ENCODE peak calls at places on chromosome 5, in six cellular contexts. One of them, this sample, is unnamed.

GRCh38 chr5:117473075-117473595 is 898.5 kb upstream of the SEMA6A start:
- ATAC-seq in DND-41: no peak
- ATAC-seq in left lung: no peak
- ATAC-seq in stimulated activated naive CD8-positive, alpha-beta T cell treated with anti-CD3 and anti-CD28 coated beads, Interleukin-15, amount 100 ng/mL, for 72 hours: no peak
- ATAC-seq in effector memory CD8-positive, alpha-beta T cell: no peak
- ATAC-seq in activated CD8-positive, alpha-beta T cell treated with anti-CD3 and anti-CD28 coated beads, Interleukin-2, amount 10 ng/mL, durations not matched to agents 7 days and 5 days: no peak
- ATAC-seq in this sample: no peak

GRCh38 chr5:156128026-156128425 is 198.9 kb upstream of the SGCD start:
- ATAC-seq in activated CD8-positive, alpha-beta T cell treated with anti-CD3 and anti-CD28 coated beads, Interleukin-2, amount 10 ng/mL, durations not matched to agents 7 days and 5 days: no peak
- ATAC-seq in DND-41: no peak
- ATAC-seq in left lung: no peak
- ATAC-seq in effector memory CD8-positive, alpha-beta T cell: no peak
- ATAC-seq in stimulated activated naive CD8-positive, alpha-beta T cell treated with anti-CD3 and anti-CD28 coated beads, Interleukin-15, amount 100 ng/mL, for 72 hours: no peak
- ATAC-seq in this sample: no peak

GRCh38 chr5:83376461-83376860 is 95.1 kb upstream of the VCAN start:
- ATAC-seq in effector memory CD8-positive, alpha-beta T cell: no peak
- ATAC-seq in left lung: no peak
- ATAC-seq in stimulated activated naive CD8-positive, alpha-beta T cell treated with anti-CD3 and anti-CD28 coated beads, Interleukin-15, amount 100 ng/mL, for 72 hours: no peak
- ATAC-seq in activated CD8-positive, alpha-beta T cell treated with anti-CD3 and anti-CD28 coated beads, Interleukin-2, amount 10 ng/mL, durations not matched to agents 7 days and 5 days: no peak
- ATAC-seq in DND-41: no peak
- ATAC-seq in this sample: no peak

GRCh38 chr5:61332891-61333350 is 863 bp downstream of the ZSWIM6 start:
- ATAC-seq in effector memory CD8-positive, alpha-beta T cell: no peak
- ATAC-seq in DND-41: no peak
- ATAC-seq in left lung: no peak
- ATAC-seq in activated CD8-positive, alpha-beta T cell treated with anti-CD3 and anti-CD28 coated beads, Interleukin-2, amount 10 ng/mL, durations not matched to agents 7 days and 5 days: no peak
- ATAC-seq in stimulated activated naive CD8-positive, alpha-beta T cell treated with anti-CD3 and anti-CD28 coated beads, Interleukin-15, amount 100 ng/mL, for 72 hours: no peak
- ATAC-seq in this sample: no peak

GRCh38 chr5:1789838-1790462 is 9.7 kb downstream of the MRPL36 start:
- ATAC-seq in activated CD8-positive, alpha-beta T cell treated with anti-CD3 and anti-CD28 coated beads, Interleukin-2, amount 10 ng/mL, durations not matched to agents 7 days and 5 days: no peak
- ATAC-seq in stimulated activated naive CD8-positive, alpha-beta T cell treated with anti-CD3 and anti-CD28 coated beads, Interleukin-15, amount 100 ng/mL, for 72 hours: no peak
- ATAC-seq in effector memory CD8-positive, alpha-beta T cell: no peak
- ATAC-seq in DND-41: no peak
- ATAC-seq in left lung: no peak
- ATAC-seq in this sample: peak

GRCh38 chr5:150021491-150022162 is 21.1 kb downstream of the HMGXB3 start:
- ATAC-seq in effector memory CD8-positive, alpha-beta T cell: no peak
- ATAC-seq in DND-41: no peak
- ATAC-seq in stimulated activated naive CD8-positive, alpha-beta T cell treated with anti-CD3 and anti-CD28 coated beads, Interleukin-15, amount 100 ng/mL, for 72 hours: no peak
- ATAC-seq in left lung: peak
- ATAC-seq in activated CD8-positive, alpha-beta T cell treated with anti-CD3 and anti-CD28 coated beads, Interleukin-2, amount 10 ng/mL, durations not matched to agents 7 days and 5 days: no peak
- ATAC-seq in this sample: no peak

GRCh38 chr5:173582198-173583092 is 34.0 kb downstream of the BOD1 start:
- ATAC-seq in activated CD8-positive, alpha-beta T cell treated with anti-CD3 and anti-CD28 coated beads, Interleukin-2, amount 10 ng/mL, durations not matched to agents 7 days and 5 days: no peak
- ATAC-seq in stimulated activated naive CD8-positive, alpha-beta T cell treated with anti-CD3 and anti-CD28 coated beads, Interleukin-15, amount 100 ng/mL, for 72 hours: no peak
- ATAC-seq in DND-41: no peak
- ATAC-seq in effector memory CD8-positive, alpha-beta T cell: no peak
- ATAC-seq in left lung: no peak
- ATAC-seq in this sample: no peak

GRCh38 chr5:149834246-149834855 is 104.2 kb downstream of the PPARGC1B start:
- ATAC-seq in left lung: peak
- ATAC-seq in DND-41: peak
- ATAC-seq in stimulated activated naive CD8-positive, alpha-beta T cell treated with anti-CD3 and anti-CD28 coated beads, Interleukin-15, amount 100 ng/mL, for 72 hours: peak
- ATAC-seq in effector memory CD8-positive, alpha-beta T cell: peak
- ATAC-seq in activated CD8-positive, alpha-beta T cell treated with anti-CD3 and anti-CD28 coated beads, Interleukin-2, amount 10 ng/mL, durations not matched to agents 7 days and 5 days: peak
- ATAC-seq in this sample: peak

GRCh38 chr5:160033546-160034252 is 24.8 kb downstream of the TTC1 start:
- ATAC-seq in DND-41: no peak
- ATAC-seq in activated CD8-positive, alpha-beta T cell treated with anti-CD3 and anti-CD28 coated beads, Interleukin-2, amount 10 ng/mL, durations not matched to agents 7 days and 5 days: no peak
- ATAC-seq in stimulated activated naive CD8-positive, alpha-beta T cell treated with anti-CD3 and anti-CD28 coated beads, Interleukin-15, amount 100 ng/mL, for 72 hours: no peak
- ATAC-seq in effector memory CD8-positive, alpha-beta T cell: no peak
- ATAC-seq in left lung: no peak
- ATAC-seq in this sample: no peak

GRCh38 chr5:140239461-140239860 is 63.4 kb downstream of the PFDN1 start:
- ATAC-seq in effector memory CD8-positive, alpha-beta T cell: no peak
- ATAC-seq in left lung: no peak
- ATAC-seq in activated CD8-positive, alpha-beta T cell treated with anti-CD3 and anti-CD28 coated beads, Interleukin-2, amount 10 ng/mL, durations not matched to agents 7 days and 5 days: no peak
- ATAC-seq in stimulated activated naive CD8-positive, alpha-beta T cell treated with anti-CD3 and anti-CD28 coated beads, Interleukin-15, amount 100 ng/mL, for 72 hours: peak
- ATAC-seq in DND-41: peak
- ATAC-seq in this sample: peak

GRCh38 chr5:115849258-115849798 is 7.6 kb downstream of the AP3S1 start:
- ATAC-seq in activated CD8-positive, alpha-beta T cell treated with anti-CD3 and anti-CD28 coated beads, Interleukin-2, amount 10 ng/mL, durations not matched to agents 7 days and 5 days: no peak
- ATAC-seq in stimulated activated naive CD8-positive, alpha-beta T cell treated with anti-CD3 and anti-CD28 coated beads, Interleukin-15, amount 100 ng/mL, for 72 hours: no peak
- ATAC-seq in left lung: no peak
- ATAC-seq in effector memory CD8-positive, alpha-beta T cell: no peak
- ATAC-seq in DND-41: no peak
- ATAC-seq in this sample: no peak

GRCh38 chr5:79200573-79201183 is 35.3 kb upstream of the JMY start:
- ATAC-seq in activated CD8-positive, alpha-beta T cell treated with anti-CD3 and anti-CD28 coated beads, Interleukin-2, amount 10 ng/mL, durations not matched to agents 7 days and 5 days: no peak
- ATAC-seq in effector memory CD8-positive, alpha-beta T cell: no peak
- ATAC-seq in DND-41: peak
- ATAC-seq in stimulated activated naive CD8-positive, alpha-beta T cell treated with anti-CD3 and anti-CD28 coated beads, Interleukin-15, amount 100 ng/mL, for 72 hours: peak
- ATAC-seq in left lung: peak
- ATAC-seq in this sample: no peak

GRCh38 chr5:173882632-173883031 is 5.5 kb upstream of the CPEB4 start:
- ATAC-seq in activated CD8-positive, alpha-beta T cell treated with anti-CD3 and anti-CD28 coated beads, Interleukin-2, amount 10 ng/mL, durations not matched to agents 7 days and 5 days: no peak
- ATAC-seq in effector memory CD8-positive, alpha-beta T cell: no peak
- ATAC-seq in stimulated activated naive CD8-positive, alpha-beta T cell treated with anti-CD3 and anti-CD28 coated beads, Interleukin-15, amount 100 ng/mL, for 72 hours: no peak
- ATAC-seq in left lung: no peak
- ATAC-seq in DND-41: no peak
- ATAC-seq in this sample: peak

GRCh38 chr5:81779125-81779934 is 28.4 kb upstream of the SSBP2 start:
- ATAC-seq in activated CD8-positive, alpha-beta T cell treated with anti-CD3 and anti-CD28 coated beads, Interleukin-2, amount 10 ng/mL, durations not matched to agents 7 days and 5 days: peak
- ATAC-seq in left lung: peak
- ATAC-seq in DND-41: peak
- ATAC-seq in effector memory CD8-positive, alpha-beta T cell: peak
- ATAC-seq in stimulated activated naive CD8-positive, alpha-beta T cell treated with anti-CD3 and anti-CD28 coated beads, Interleukin-15, amount 100 ng/mL, for 72 hours: peak
- ATAC-seq in this sample: peak

GRCh38 chr5:61299254-61299653 is 32.8 kb upstream of the ZSWIM6 start:
- ATAC-seq in effector memory CD8-positive, alpha-beta T cell: no peak
- ATAC-seq in activated CD8-positive, alpha-beta T cell treated with anti-CD3 and anti-CD28 coated beads, Interleukin-2, amount 10 ng/mL, durations not matched to agents 7 days and 5 days: no peak
- ATAC-seq in DND-41: no peak
- ATAC-seq in stimulated activated naive CD8-positive, alpha-beta T cell treated with anti-CD3 and anti-CD28 coated beads, Interleukin-15, amount 100 ng/mL, for 72 hours: no peak
- ATAC-seq in left lung: no peak
- ATAC-seq in this sample: no peak

GRCh38 chr5:66884589-66885228 is 288.5 kb downstream of the MAST4 start:
- ATAC-seq in effector memory CD8-positive, alpha-beta T cell: no peak
- ATAC-seq in DND-41: no peak
- ATAC-seq in stimulated activated naive CD8-positive, alpha-beta T cell treated with anti-CD3 and anti-CD28 coated beads, Interleukin-15, amount 100 ng/mL, for 72 hours: no peak
- ATAC-seq in activated CD8-positive, alpha-beta T cell treated with anti-CD3 and anti-CD28 coated beads, Interleukin-2, amount 10 ng/mL, durations not matched to agents 7 days and 5 days: no peak
- ATAC-seq in left lung: no peak
- ATAC-seq in this sample: no peak

GRCh38 chr5:36170869-36171424 is 19.0 kb downstream of the SKP2 start:
- ATAC-seq in effector memory CD8-positive, alpha-beta T cell: no peak
- ATAC-seq in stimulated activated naive CD8-positive, alpha-beta T cell treated with anti-CD3 and anti-CD28 coated beads, Interleukin-15, amount 100 ng/mL, for 72 hours: no peak
- ATAC-seq in left lung: no peak
- ATAC-seq in activated CD8-positive, alpha-beta T cell treated with anti-CD3 and anti-CD28 coated beads, Interleukin-2, amount 10 ng/mL, durations not matched to agents 7 days and 5 days: no peak
- ATAC-seq in DND-41: no peak
- ATAC-seq in this sample: no peak

This sample was measured in activated T-helper 17 cell treated with anti-CD3 and anti-CD28 coated beads, Interleukin-2, amount 50 U/mL, for 72 hours.